ENCODE peak calls at places on chromosomes 11 and 22, in four cellular contexts. D, T, S and C are unnamed samples.
A peak's percentile ranks its signal among the peaks of the same experiment; 100 is the strongest.

GRCh38 chr22:32623943-32624342 is 149.3 kb downstream of the FBXO7 start:
- DNase-seq in S (no peak), D (no peak), T (peak; percentile 12), C (no peak)

GRCh38 chr11:120432056-120433018 is 79.2 kb upstream of the GRIK4 start:
- DNase-seq in D (no peak), T (peak; percentile 51), S (peak; percentile 33), C (no peak)

GRCh38 chr11:7353100-7353499 is 101.4 kb downstream of the SYT9 start:
- DNase-seq in D (no peak), T (peak; percentile 26), S (peak; percentile 7), C (peak; percentile 56)

GRCh38 chr11:112033902-112034301 is 8.7 kb downstream of the DLAT start:
- DNase-seq in T (no peak), S (no peak), D (no peak), C (no peak)

GRCh38 chr22:21791635-21792625 is 56.3 kb upstream of the YPEL1 start:
- DNase-seq in D (no peak), S (peak; percentile 62), T (no peak), C (no peak)

GRCh38 chr22:42926768-42927167 is 69.7 kb upstream of the ARFGAP3 start:
- DNase-seq in S (no peak), D (no peak), T (no peak), C (no peak)

GRCh38 chr11:690738-691633 is 4.0 kb downstream of the DEAF1 start:
- DNase-seq in S (no peak), D (no peak), T (no peak), C (no peak)

GRCh38 chr22:44186737-44187136 is 6.0 kb downstream of the PARVG start:
- DNase-seq in D (no peak), S (no peak), T (no peak), C (no peak)

GRCh38 chr11:64802370-64803162 is 448 bp downstream of the MAP4K2 start:
- DNase-seq in S (no peak), T (no peak), D (no peak), C (no peak)

GRCh38 chr11:20105427-20105826 is 54.8 kb downstream of the DBX1 start:
- DNase-seq in D (no peak), T (no peak), S (no peak), C (no peak)

GRCh38 chr22:49666146-49666809 is 161.4 kb downstream of the BRD1 start:
- DNase-seq in D (no peak), S (no peak), T (no peak), C (no peak)

GRCh38 chr11:17828311-17828751 is 93.8 kb downstream of the KCNC1 start:
- DNase-seq in D (no peak), S (no peak), T (no peak), C (no peak)

GRCh38 chr22:43795320-43795719 is 16.8 kb downstream of the EFCAB6 start:
- DNase-seq in S (no peak), D (no peak), T (no peak), C (no peak)

GRCh38 chr11:75867778-75868374 is 52.9 kb downstream of the UVRAG start:
- DNase-seq in S (peak; percentile 24), T (peak; percentile 43), D (no peak), C (peak; percentile 9)

GRCh38 chr11:102469196-102469821 is 16.7 kb upstream of the TMEM123 start:
- DNase-seq in T (no peak), S (no peak), D (no peak), C (no peak)

GRCh38 chr11:5131584-5132335 is 6.4 kb downstream of the OR52A5 start:
- DNase-seq in T (no peak), D (no peak), S (no peak), C (no peak)

GRCh38 chr11:74321487-74322188 is 10.2 kb upstream of the P4HA3 start:
- DNase-seq in S (no peak), T (peak; percentile 12), D (no peak), C (peak; percentile 9)

GRCh38 chr22:47380692-47381091 is 618.2 kb downstream of the TBC1D22A start:
- DNase-seq in D (no peak), T (no peak), S (no peak), C (no peak)

GRCh38 chr22:36104435-36104834 is 56.1 kb downstream of the APOL3 start:
- DNase-seq in S (no peak), D (no peak), T (no peak), C (no peak)

GRCh38 chr11:128587415-128587814 is at the start of gene ETS1:
- DNase-seq in S (no peak), T (no peak), D (no peak), C (no peak)

GRCh38 chr11:69986421-69987229 is 91.5 kb upstream of the ANO1 start:
- DNase-seq in D (no peak), S (no peak), T (no peak), C (no peak)

GRCh38 chr11:17498058-17498457 is 21.4 kb upstream of the ABCC8 start:
- DNase-seq in T (no peak), S (no peak), D (no peak), C (no peak)

GRCh38 chr11:67302571-67303131 is 679 bp upstream of the SSH3 start:
- DNase-seq in D (no peak), S (no peak), T (no peak), C (no peak)

GRCh38 chr22:41367039-41367679 is 14.6 kb upstream of the TEF start:
- DNase-seq in T (peak; percentile 80), S (no peak), D (no peak), C (no peak)

GRCh38 chr22:38700271-38700788 is 413 bp downstream of the JOSD1 start:
- DNase-seq in D (no peak), T (peak; percentile 35), S (no peak), C (no peak)

GRCh38 chr11:36186340-36186739 is 102.9 kb downstream of the COMMD9 start:
- DNase-seq in D (no peak), S (no peak), T (no peak), C (no peak)

GRCh38 chr22:50146440-50147228 is 23.9 kb upstream of the PANX2 start:
- DNase-seq in D (no peak), T (peak; percentile 87), S (no peak), C (no peak)

GRCh38 chr22:46758867-46759290 is 3.6 kb upstream of the TBC1D22A start:
- DNase-seq in D (peak; percentile 61), T (peak; percentile 91), S (no peak), C (no peak)

GRCh38 chr22:40410731-40411505 is 40.5 kb downstream of the SGSM3 start:
- DNase-seq in S (no peak), D (no peak), T (no peak), C (no peak)

GRCh38 chr11:88164806-88165205 is 10.4 kb downstream of the RAB38 start:
- DNase-seq in S (no peak), D (no peak), T (no peak), C (no peak)

GRCh38 chr11:58757449-58757848 is 25.7 kb upstream of the GLYAT start:
- DNase-seq in S (no peak), T (no peak), D (no peak), C (no peak)

GRCh38 chr22:48754611-48755331 is 1072.9 kb downstream of the BRD1 start:
- DNase-seq in D (no peak), T (no peak), S (no peak), C (no peak)

GRCh38 chr11:124219126-124219525 is 21.8 kb upstream of the OR8G1 start:
- DNase-seq in S (no peak), T (no peak), D (no peak), C (no peak)

GRCh38 chr11:128297805-128298204 is 289.6 kb downstream of the ETS1 start:
- DNase-seq in S (no peak), T (no peak), D (no peak), C (no peak)

GRCh38 chr11:22432331-22433065 is 94.3 kb downstream of the SLC17A6 start:
- DNase-seq in T (no peak), S (no peak), D (no peak), C (no peak)

GRCh38 chr22:36753120-36753802 is 22.7 kb downstream of the IFT27 start:
- DNase-seq in D (no peak), S (no peak), T (no peak), C (no peak)

GRCh38 chr11:95556342-95557151 is 233.0 kb downstream of the FAM76B start:
- DNase-seq in S (peak; percentile 75), T (no peak), D (no peak), C (no peak)

GRCh38 chr11:119712459-119713360 is 16.3 kb downstream of the NECTIN1 start:
- DNase-seq in D (no peak), T (no peak), S (no peak), C (no peak)

DNA sequence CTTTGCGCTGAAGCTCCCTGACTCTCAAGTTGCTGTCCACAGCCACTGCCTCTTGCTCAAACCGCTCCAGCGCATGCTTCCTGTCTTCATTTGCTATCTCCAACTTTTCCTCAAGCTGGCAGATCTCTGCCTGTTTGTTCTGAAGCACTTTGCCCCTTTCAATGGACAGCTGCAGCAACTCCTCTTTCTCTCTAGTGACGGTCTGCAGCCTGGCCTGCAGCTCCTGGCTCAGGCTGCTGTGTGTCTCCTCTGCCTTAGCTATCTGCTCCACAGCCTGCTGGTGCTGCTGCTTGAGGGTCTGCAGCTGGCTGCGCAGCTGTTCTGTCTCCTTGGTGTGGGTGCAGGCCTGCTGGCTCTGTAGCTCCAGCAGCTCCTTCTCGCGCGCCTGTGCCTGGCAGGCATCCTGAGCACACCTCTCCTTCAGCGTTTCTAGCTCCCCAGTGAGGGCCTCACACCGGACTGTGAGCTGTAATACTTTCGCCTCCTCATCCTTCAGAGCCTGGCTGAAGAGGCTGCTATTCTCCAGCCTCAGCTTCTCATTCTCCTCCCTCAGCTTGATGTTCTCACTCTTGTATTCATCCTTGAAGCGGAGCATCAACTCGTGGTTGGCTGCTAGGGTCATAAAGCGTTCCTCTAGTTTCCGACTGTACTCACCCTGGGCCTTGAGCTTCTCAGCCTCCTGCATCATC is 720 bp downstream of the CCDC89 start:
- DNase-seq in D (no peak), T (no peak), S (no peak), C (no peak)
- TF ChIP-seq SUZ12 in D (no peak), T (no peak), S (no peak), C (no peak)

DNA sequence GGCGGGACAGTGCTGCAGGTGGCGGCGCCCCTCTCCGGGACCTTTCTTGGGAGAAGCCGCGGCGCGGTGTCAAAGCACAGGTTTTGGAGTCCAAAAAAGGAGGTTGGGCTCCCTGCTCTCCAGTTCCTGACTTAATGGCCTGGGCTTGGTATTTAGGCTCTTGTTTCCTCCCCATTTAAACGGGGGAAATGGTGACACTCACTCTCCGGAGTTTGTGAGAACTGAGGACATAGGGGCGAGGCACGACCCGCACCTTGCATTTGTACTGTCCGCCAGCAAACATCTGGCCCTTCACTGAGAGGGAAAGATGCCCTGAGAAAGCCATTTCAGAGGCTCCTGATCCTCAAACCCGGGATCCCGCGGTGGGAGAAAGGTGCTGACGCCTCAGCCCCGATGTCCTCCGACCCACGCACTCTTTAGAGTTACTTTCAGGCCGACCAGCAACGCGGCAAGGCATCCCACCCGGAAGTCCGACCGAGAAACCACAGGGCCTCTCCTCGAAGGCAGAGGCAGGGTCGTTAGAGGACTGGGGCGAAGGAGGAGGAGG is 2.9 kb upstream of the WDR74 start:
- DNase-seq in T (no peak), S (no peak), D (no peak), C (no peak)
- TF ChIP-seq ZNF274 in T (peak; percentile 40), S (no peak), D (no peak), C (no peak)

DNA sequence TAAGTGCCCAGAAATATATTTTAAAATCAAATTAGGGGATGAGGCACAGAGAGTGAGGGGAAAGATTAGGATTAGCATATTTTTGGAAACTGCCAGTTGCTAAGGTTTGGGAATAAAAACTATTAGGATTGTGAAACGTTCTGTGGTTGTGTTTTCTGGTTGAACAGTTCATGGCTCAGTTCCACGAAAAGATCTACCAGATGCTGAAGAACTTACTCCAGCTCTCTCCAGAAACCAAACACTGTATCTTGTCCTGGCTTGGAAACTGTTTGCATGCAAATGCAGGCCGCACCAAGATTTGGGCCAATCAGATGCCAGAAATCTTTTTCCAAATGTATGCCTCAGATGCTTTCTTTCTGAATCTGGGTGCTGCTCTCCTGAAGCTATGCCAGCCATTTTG is 15.3 kb downstream of the UBE4A start:
- DNase-seq in T (no peak), S (no peak), D (no peak), C (no peak)
- TF ChIP-seq SUZ12 in T (no peak), S (no peak), D (no peak), C (no peak)

GRCh38 chr22:27348634-27349033 is 452.9 kb downstream of the MN1 start:
- DNase-seq in D (no peak), T (no peak), S (no peak), C (no peak)
- TF ChIP-seq ZNF274 in D (no peak), T (no peak), S (no peak), C (no peak)